ENCODE peak calls at places on chromosome 15, in eight cellular contexts. I, J, Z, S, A, K, R and D are unnamed samples.

GRCh38 chr15:35693286-35693685 is 147.3 kb upstream of the DPH6 start:
- DNase-seq in I (no peak), J (no peak), Z (no peak), S (no peak), A (no peak), K (peak; percentile 56), R (peak; percentile 76), D (no peak)

GRCh38 chr15:59140422-59141226 is 35.7 kb downstream of the CCNB2 start:
- DNase-seq in I (no peak), J (no peak), Z (peak; percentile 39), S (no peak), A (no peak), K (no peak), R (no peak), D (peak; percentile 34)

GRCh38 chr15:59160880-59161593 is 45.6 kb upstream of the LDHAL6B start:
- DNase-seq in I (peak; percentile 25), J (peak; percentile 68), Z (no peak), S (no peak), A (peak; percentile 72), K (no peak), R (no peak), D (no peak)

GRCh38 chr15:49877871-49878511 is 241.0 kb downstream of the ATP8B4 start:
- DNase-seq in I (no peak), J (no peak), Z (no peak), S (peak; percentile 98), A (no peak), K (no peak), R (peak; percentile 97), D (no peak)

GRCh38 chr15:66293419-66294156 is at the start of gene DIS3L:
- DNase-seq in I (peak; percentile 32), J (peak; percentile 59), Z (peak; percentile 85), S (peak; percentile 48), A (peak; percentile 91), K (peak; percentile 43), R (peak; percentile 61), D (peak; percentile 87)

GRCh38 chr15:46413799-46414198 is 779.0 kb downstream of the SQOR start:
- DNase-seq in I (no peak), J (no peak), Z (no peak), S (peak; percentile 80), A (no peak), K (no peak), R (no peak), D (no peak)

GRCh38 chr15:83475551-83475950 is 28.4 kb downstream of the SH3GL3 start:
- DNase-seq in I (no peak), J (no peak), Z (no peak), S (peak; percentile 28), A (no peak), K (peak; percentile 23), R (peak; percentile 5), D (no peak)

GRCh38 chr15:52576692-52577091 is 7.9 kb upstream of the ARPP19 start:
- DNase-seq in I (no peak), J (no peak), Z (no peak), S (no peak), A (no peak), K (no peak), R (no peak), D (no peak)

GRCh38 chr15:96326551-96327154 is 3.8 kb upstream of the NR2F2 start:
- DNase-seq in I (no peak), J (no peak), Z (no peak), S (peak; percentile 75), A (no peak), K (peak; percentile 67), R (peak; percentile 71), D (peak; percentile 25)

GRCh38 chr15:92614791-92615785 is 40.5 kb downstream of the FAM174B start:
- DNase-seq in I (no peak), J (no peak), Z (no peak), S (no peak), A (no peak), K (no peak), R (no peak), D (no peak)

GRCh38 chr15:44215594-44215993 is 20.5 kb upstream of the FRMD5 start:
- DNase-seq in I (peak; percentile 74), J (no peak), Z (no peak), S (peak; percentile 94), A (no peak), K (peak; percentile 91), R (peak; percentile 83), D (no peak)

GRCh38 chr15:43048935-43049334 is 56.9 kb downstream of the UBR1 start:
- DNase-seq in I (no peak), J (no peak), Z (no peak), S (no peak), A (no peak), K (no peak), R (no peak), D (no peak)

GRCh38 chr15:67998599-67999122 is 55.5 kb upstream of the PIAS1 start:
- DNase-seq in I (no peak), J (no peak), Z (no peak), S (peak; percentile 46), A (no peak), K (peak; percentile 14), R (peak; percentile 47), D (no peak)

GRCh38 chr15:55589297-55589696 is 1.2 kb upstream of the PYGO1 start:
- DNase-seq in I (no peak), J (no peak), Z (no peak), S (peak; percentile 15), A (peak; percentile 75), K (no peak), R (no peak), D (no peak)

GRCh38 chr15:95111969-95112368 is 880.6 kb downstream of the MCTP2 start:
- DNase-seq in I (no peak), J (no peak), Z (no peak), S (no peak), A (no peak), K (no peak), R (no peak), D (no peak)
- TF ChIP-seq CTCF in I (no peak), J (no peak), Z (no peak), S (no peak), A (no peak), K (no peak), R (no peak), D (no peak)

DNA sequence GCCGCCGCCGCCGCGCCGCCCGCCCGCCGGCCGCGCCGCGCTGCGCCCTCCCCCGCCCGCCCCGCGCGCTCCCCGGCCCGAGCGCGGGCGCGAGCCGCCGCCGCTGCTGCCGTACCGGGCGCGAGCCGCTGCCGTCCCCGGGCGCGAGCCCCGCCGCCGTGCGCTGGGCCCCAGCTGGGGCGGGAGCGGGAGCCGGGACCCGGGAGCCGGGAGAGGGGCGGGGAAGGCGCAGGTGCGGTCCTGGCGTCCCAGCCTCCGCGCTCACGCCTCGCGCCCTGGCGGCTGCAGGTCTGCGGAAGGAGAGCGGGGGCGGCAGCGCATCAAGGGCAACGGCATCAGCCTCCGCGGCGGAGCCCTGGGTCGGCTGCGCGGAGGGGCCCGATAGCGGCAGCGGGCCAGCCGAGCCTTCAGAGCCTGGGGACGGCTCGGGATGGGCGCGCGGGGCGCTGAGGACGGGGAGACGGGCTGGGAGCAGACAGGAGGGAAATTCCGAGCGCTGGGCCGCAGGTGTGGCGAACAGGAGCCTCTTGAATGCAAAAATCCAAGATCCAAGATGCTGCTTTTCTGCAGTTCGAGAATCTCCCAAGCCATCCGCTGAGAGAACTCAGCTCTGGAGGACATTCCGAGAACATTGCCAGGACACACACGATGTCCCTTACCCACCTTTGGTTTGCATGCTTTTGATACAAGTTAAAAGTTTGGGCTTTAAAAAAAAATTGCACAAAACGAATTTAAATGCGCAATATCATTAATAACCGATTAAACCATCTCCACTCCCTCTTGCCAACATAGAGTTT is 251.1 kb downstream of the TJP1 start:
- DNase-seq in I (no peak), J (peak; percentile 34), Z (no peak), S (no peak), A (peak; percentile 82), K (no peak), R (peak; percentile 9), D (no peak)
- TF ChIP-seq CTCF in I (no peak), J (no peak), Z (no peak), S (no peak), A (no peak), K (no peak), R (no peak), D (no peak)

GRCh38 chr15:40106203-40107161 is 2.2 kb downstream of the BMF start:
- DNase-seq in I (peak; percentile 95), J (peak; percentile 66), Z (peak; percentile 69), S (peak; percentile 50), A (no peak), K (peak; percentile 14), R (peak; percentile 88), D (peak; percentile 83)

GRCh38 chr15:40103864-40104271 is 4.8 kb downstream of the BMF start:
- DNase-seq in I (no peak), J (no peak), Z (no peak), S (peak; percentile 63), A (no peak), K (no peak), R (peak; percentile 46), D (no peak)

GRCh38 chr15:40104296-40104864 is 4.3 kb downstream of the BMF start:
- DNase-seq in I (no peak), J (no peak), Z (no peak), S (no peak), A (no peak), K (no peak), R (no peak), D (no peak)

GRCh38 chr15:40105517-40106202 is 3.0 kb downstream of the BMF start:
- DNase-seq in I (no peak), J (no peak), Z (peak; percentile 55), S (no peak), A (no peak), K (no peak), R (no peak), D (peak; percentile 80)

DNA sequence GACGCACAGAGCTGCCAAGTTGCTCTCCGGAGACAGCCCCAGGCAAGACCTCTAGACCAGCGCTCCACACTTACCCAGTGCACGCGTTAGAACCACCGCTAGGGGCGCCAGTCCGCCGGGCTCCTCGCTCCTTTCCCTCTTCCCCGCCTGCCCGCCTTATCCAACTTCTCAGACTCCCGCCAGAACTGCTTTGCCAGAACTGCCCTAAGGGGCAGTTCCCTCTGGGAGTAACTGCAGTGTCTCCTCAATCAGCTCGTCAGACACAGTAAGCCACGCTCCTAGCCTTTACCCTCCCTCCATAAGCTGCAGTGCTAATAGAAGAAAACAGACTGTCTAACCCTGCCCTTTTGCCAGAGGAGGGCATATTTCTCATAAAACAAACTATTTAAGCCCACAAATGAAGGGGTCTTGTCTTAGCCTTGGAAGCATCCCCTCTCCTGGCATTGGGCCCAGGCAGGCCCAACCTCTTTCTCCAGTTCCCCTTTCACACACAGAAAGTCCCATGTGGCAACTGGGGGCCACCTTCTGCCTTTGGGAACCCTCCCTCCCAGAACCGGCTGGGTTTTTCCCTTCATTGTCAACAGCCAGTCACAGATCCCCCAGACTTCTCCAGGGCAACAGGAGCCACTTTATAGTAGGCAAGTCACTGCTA is 3.7 kb downstream of the BMF start:
- DNase-seq in I (peak; percentile 56), J (peak; percentile 91), Z (peak; percentile 71), S (peak; percentile 73), A (peak; percentile 85), K (peak; percentile 83), R (peak; percentile 94), D (peak; percentile 84)
- TF ChIP-seq CTCF in I (peak; percentile 84), J (peak; percentile 95), Z (peak; percentile 96), S (peak; percentile 86), A (peak; percentile 97), K (peak; percentile 96), R (peak; percentile 98), D (peak; percentile 84)

DNA sequence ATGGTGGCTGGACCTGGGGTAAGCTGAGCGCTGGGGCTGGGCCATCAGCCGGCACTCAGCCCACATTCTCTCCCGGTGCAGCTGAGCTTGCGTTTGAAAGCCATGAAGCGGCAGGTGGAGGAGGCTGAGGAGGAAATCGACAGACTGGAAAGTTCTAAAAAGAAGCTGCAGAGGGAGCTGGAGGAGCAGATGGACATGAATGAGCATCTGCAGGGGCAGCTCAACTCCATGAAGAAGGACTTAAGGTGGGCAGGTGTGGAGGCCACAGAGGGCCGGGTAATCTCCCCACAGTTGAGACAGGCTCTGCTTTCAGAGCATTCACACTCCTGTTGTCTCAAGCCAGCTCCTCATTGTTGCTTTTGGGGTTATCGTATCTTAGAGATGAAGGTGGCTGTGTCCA is 45.7 kb upstream of the MYZAP start:
- DNase-seq in I (no peak), J (peak; percentile 81), Z (no peak), S (no peak), A (no peak), K (no peak), R (no peak), D (no peak)
- TF ChIP-seq CTCF in I (no peak), J (peak; percentile 62), Z (no peak), S (no peak), A (no peak), K (no peak), R (no peak), D (no peak)